ENCODE peak calls at places on chromosomes 12 and 14, in five cellular contexts. M is NCI-H460; Y is T-helper 2 cell; A is Ammon's horn; H is stimulated activated CD8-positive, alpha-beta memory T cell treated with anti-CD3 and anti-CD28 coated beads, Interleukin-2, amount 100 ng/mL, for 1 hour. I is an unnamed sample.

GRCh38 chr14:101336203-101336602 is 225.1 kb upstream of the DIO3 start:
- DNase-seq in M (no peak), Y (no peak), A (no peak), H (no peak), I (no peak)

GRCh38 chr14:64891839-64892375 is 12.2 kb upstream of the SPTB start:
- DNase-seq in M (peak), Y (peak), A (peak), H (no peak), I (no peak)

GRCh38 chr14:95770777-95771176 is 56.9 kb upstream of the TCL1A start:
- DNase-seq in M (no peak), Y (no peak), A (no peak), H (no peak), I (no peak)

GRCh38 chr12:47349770-47350408 is 270.1 kb upstream of the AMIGO2 start:
- DNase-seq in M (no peak), Y (no peak), A (no peak), H (no peak), I (no peak)

GRCh38 chr12:52442600-52443061 is 8.5 kb upstream of the KRT75 start:
- DNase-seq in M (no peak), Y (no peak), A (no peak), H (no peak), I (no peak)

GRCh38 chr14:28577711-28578131 is 188.9 kb upstream of the FOXG1 start:
- DNase-seq in M (peak), Y (no peak), A (no peak), H (no peak), I (no peak)

GRCh38 chr14:58807271-58807670 is 169.5 kb downstream of the DACT1 start:
- DNase-seq in M (no peak), Y (no peak), A (no peak), H (no peak), I (no peak)

GRCh38 chr12:22230280-22230794 is 104.2 kb downstream of the ST8SIA1 start:
- DNase-seq in M (no peak), Y (no peak), A (no peak), H (no peak), I (no peak)

GRCh38 chr12:75658826-75659823 is 147.7 kb upstream of the KRR1 start:
- DNase-seq in M (no peak), Y (no peak), A (peak), H (no peak), I (no peak)

GRCh38 chr14:103008768-103009342 is 48.5 kb downstream of the CDC42BPB start:
- DNase-seq in M (no peak), Y (no peak), A (no peak), H (no peak), I (no peak)

GRCh38 chr12:78865297-78865955 is 852 bp downstream of the SYT1 start:
- DNase-seq in M (no peak), Y (no peak), A (peak), H (no peak), I (no peak)

GRCh38 chr12:29088611-29089219 is 60.4 kb upstream of the FAR2 start:
- DNase-seq in M (no peak), Y (no peak), A (no peak), H (no peak), I (no peak)

GRCh38 chr12:120468271-120468845 is 1.2 kb downstream of the SRSF9 start:
- DNase-seq in M (no peak), Y (no peak), A (no peak), H (no peak), I (peak)

GRCh38 chr12:114445401-114446323 is 39.7 kb upstream of the TBX5 start:
- DNase-seq in M (no peak), Y (no peak), A (no peak), H (no peak), I (no peak)

GRCh38 chr12:117151195-117152031 is 38.9 kb downstream of the FBXO21 start:
- DNase-seq in M (peak), Y (no peak), A (peak), H (no peak), I (peak)

GRCh38 chr12:47942327-47943230 is 20.8 kb upstream of the TMEM106C start:
- DNase-seq in M (no peak), Y (peak), A (no peak), H (peak), I (no peak)

GRCh38 chr12:90020006-90020405 is 311.4 kb upstream of the ATP2B1 start:
- DNase-seq in M (no peak), Y (no peak), A (no peak), H (no peak), I (no peak)

GRCh38 chr12:118188690-118189371 is 52.9 kb downstream of the PEBP1 start:
- DNase-seq in M (no peak), Y (no peak), A (peak), H (no peak), I (no peak)

GRCh38 chr12:53065470-53065869 is 13.7 kb downstream of the SPRYD3 start:
- DNase-seq in M (no peak), Y (no peak), A (no peak), H (no peak), I (no peak)

GRCh38 chr14:33916663-33917565 is 34.0 kb downstream of the EGLN3 start:
- DNase-seq in M (no peak), Y (no peak), A (no peak), H (no peak), I (no peak)

GRCh38 chr12:111411187-111411764 is 5.6 kb downstream of the SH2B3 start:
- DNase-seq in M (no peak), Y (no peak), A (no peak), H (no peak), I (no peak)

GRCh38 chr12:64682572-64683277 is 72.4 kb downstream of the RASSF3 start:
- DNase-seq in M (peak), Y (no peak), A (peak), H (no peak), I (no peak)

GRCh38 chr12:6956332-6956727 is 5.2 kb downstream of the PTPN6 start:
- DNase-seq in M (no peak), Y (peak), A (no peak), H (no peak), I (no peak)

GRCh38 chr12:50325890-50326391 is 42.6 kb upstream of the LIMA1 start:
- DNase-seq in M (no peak), Y (no peak), A (no peak), H (no peak), I (no peak)

GRCh38 chr14:106564058-106564643 is 1037.8 kb downstream of the TMEM121 start:
- DNase-seq in M (peak), Y (no peak), A (no peak), H (peak), I (no peak)

GRCh38 chr12:4272014-4272975 is 1.3 kb upstream of the CCND2 start:
- DNase-seq in M (no peak), Y (peak), A (peak), H (peak), I (peak)

GRCh38 chr12:20105938-20106337 is 262.4 kb upstream of the PDE3A start:
- DNase-seq in M (no peak), Y (no peak), A (no peak), H (no peak), I (no peak)

GRCh38 chr12:80422549-80422948 is 21.5 kb upstream of the PTPRQ start:
- DNase-seq in M (no peak), Y (no peak), A (no peak), H (no peak), I (no peak)

GRCh38 chr12:77725611-77726010 is 105.1 kb upstream of the NAV3 start:
- DNase-seq in M (no peak), Y (no peak), A (no peak), H (no peak), I (no peak)

GRCh38 chr14:38948171-38948570 is 154.9 kb downstream of the SEC23A start:
- DNase-seq in M (no peak), Y (no peak), A (peak), H (no peak), I (no peak)

GRCh38 chr12:13546231-13546630 is 349.7 kb downstream of the EMP1 start:
- DNase-seq in M (no peak), Y (no peak), A (peak), H (no peak), I (no peak)